ENCODE peak calls at places on chromosomes 2 and 18, in eight cellular contexts. One of them, this sample, is unnamed.

GRCh38 chr18:48629730-48630324 is 91.0 kb downstream of the CTIF start:
- DNase-seq in endodermal cell: no peak
- DNase-seq in endothelial cell of umbilical vein: peak
- DNase-seq in lower lobe of right lung: no peak
- DNase-seq in AG10803: peak
- DNase-seq in mammary epithelial cell: peak
- DNase-seq in fibroblast of mammary gland: peak
- DNase-seq in HepG2: peak
- DNase-seq in this sample: peak

GRCh38 chr2:170974304-170974993 is 45.4 kb downstream of the GORASP2 start:
- DNase-seq in AG10803: peak
- DNase-seq in mammary epithelial cell: no peak
- DNase-seq in HepG2: peak
- DNase-seq in lower lobe of right lung: no peak
- DNase-seq in endothelial cell of umbilical vein: no peak
- DNase-seq in fibroblast of mammary gland: peak
- DNase-seq in endodermal cell: peak
- DNase-seq in this sample: no peak

GRCh38 chr2:2698182-2699116 is 367.4 kb upstream of the MYT1L start:
- DNase-seq in AG10803: no peak
- DNase-seq in mammary epithelial cell: no peak
- DNase-seq in fibroblast of mammary gland: no peak
- DNase-seq in endothelial cell of umbilical vein: no peak
- DNase-seq in HepG2: peak
- DNase-seq in endodermal cell: peak
- DNase-seq in lower lobe of right lung: no peak
- DNase-seq in this sample: peak

GRCh38 chr2:138180691-138181386 is 216.6 kb downstream of the HNMT start:
- DNase-seq in endothelial cell of umbilical vein: peak
- DNase-seq in endodermal cell: no peak
- DNase-seq in AG10803: no peak
- DNase-seq in HepG2: peak
- DNase-seq in fibroblast of mammary gland: peak
- DNase-seq in mammary epithelial cell: no peak
- DNase-seq in lower lobe of right lung: no peak
- DNase-seq in this sample: no peak

GRCh38 chr2:169464508-169465386 is 14.5 kb upstream of the BBS5 start:
- DNase-seq in endodermal cell: no peak
- DNase-seq in fibroblast of mammary gland: no peak
- DNase-seq in mammary epithelial cell: no peak
- DNase-seq in HepG2: no peak
- DNase-seq in AG10803: no peak
- DNase-seq in endothelial cell of umbilical vein: no peak
- DNase-seq in lower lobe of right lung: no peak
- DNase-seq in this sample: no peak

GRCh38 chr2:143819190-143819735 is 690.0 kb downstream of the ARHGAP15 start:
- DNase-seq in HepG2: no peak
- DNase-seq in endodermal cell: no peak
- DNase-seq in endothelial cell of umbilical vein: no peak
- DNase-seq in AG10803: peak
- DNase-seq in fibroblast of mammary gland: peak
- DNase-seq in mammary epithelial cell: no peak
- DNase-seq in lower lobe of right lung: no peak
- DNase-seq in this sample: peak

GRCh38 chr18:76985156-76985950 is 147.2 kb downstream of the MBP start:
- DNase-seq in endothelial cell of umbilical vein: no peak
- DNase-seq in AG10803: no peak
- DNase-seq in mammary epithelial cell: no peak
- DNase-seq in fibroblast of mammary gland: no peak
- DNase-seq in lower lobe of right lung: peak
- DNase-seq in endodermal cell: peak
- DNase-seq in HepG2: no peak
- DNase-seq in this sample: no peak

GRCh38 chr2:60118061-60118460 is 435.4 kb downstream of the BCL11A start:
- DNase-seq in lower lobe of right lung: no peak
- DNase-seq in endodermal cell: no peak
- DNase-seq in HepG2: no peak
- DNase-seq in endothelial cell of umbilical vein: no peak
- DNase-seq in fibroblast of mammary gland: no peak
- DNase-seq in mammary epithelial cell: no peak
- DNase-seq in AG10803: no peak
- DNase-seq in this sample: peak

GRCh38 chr2:181861379-181861778 is 30.2 kb upstream of the ITPRID2 start:
- DNase-seq in mammary epithelial cell: no peak
- DNase-seq in HepG2: no peak
- DNase-seq in AG10803: no peak
- DNase-seq in fibroblast of mammary gland: no peak
- DNase-seq in lower lobe of right lung: no peak
- DNase-seq in endothelial cell of umbilical vein: no peak
- DNase-seq in endodermal cell: no peak
- DNase-seq in this sample: no peak

GRCh38 chr2:201116959-201117734 is 1.2 kb downstream of the CFLAR start:
- DNase-seq in AG10803: peak
- DNase-seq in mammary epithelial cell: no peak
- DNase-seq in fibroblast of mammary gland: peak
- DNase-seq in lower lobe of right lung: no peak
- DNase-seq in HepG2: peak
- DNase-seq in endothelial cell of umbilical vein: peak
- DNase-seq in endodermal cell: peak
- DNase-seq in this sample: peak

GRCh38 chr2:177671662-177672061 is 279.1 kb downstream of the AGPS start:
- DNase-seq in endodermal cell: no peak
- DNase-seq in fibroblast of mammary gland: no peak
- DNase-seq in mammary epithelial cell: no peak
- DNase-seq in endothelial cell of umbilical vein: no peak
- DNase-seq in HepG2: no peak
- DNase-seq in AG10803: no peak
- DNase-seq in lower lobe of right lung: no peak
- DNase-seq in this sample: no peak

GRCh38 chr2:195408811-195409210 is 248.2 kb upstream of the SLC39A10 start:
- DNase-seq in fibroblast of mammary gland: no peak
- DNase-seq in lower lobe of right lung: no peak
- DNase-seq in endothelial cell of umbilical vein: no peak
- DNase-seq in HepG2: no peak
- DNase-seq in AG10803: no peak
- DNase-seq in mammary epithelial cell: no peak
- DNase-seq in endodermal cell: no peak
- DNase-seq in this sample: no peak

GRCh38 chr18:76620326-76620813 is 125.3 kb upstream of the ZNF516 start:
- DNase-seq in AG10803: peak
- DNase-seq in lower lobe of right lung: peak
- DNase-seq in mammary epithelial cell: peak
- DNase-seq in endothelial cell of umbilical vein: peak
- DNase-seq in endodermal cell: peak
- DNase-seq in fibroblast of mammary gland: peak
- DNase-seq in HepG2: no peak
- DNase-seq in this sample: peak

GRCh38 chr2:30305235-30305634 is 73.9 kb downstream of the LBH start:
- DNase-seq in endodermal cell: no peak
- DNase-seq in mammary epithelial cell: peak
- DNase-seq in fibroblast of mammary gland: peak
- DNase-seq in HepG2: no peak
- DNase-seq in AG10803: peak
- DNase-seq in endothelial cell of umbilical vein: no peak
- DNase-seq in lower lobe of right lung: no peak
- DNase-seq in this sample: peak

GRCh38 chr2:28366496-28367282 is 26.0 kb upstream of the FOSL2 start:
- DNase-seq in AG10803: no peak
- DNase-seq in HepG2: no peak
- DNase-seq in lower lobe of right lung: no peak
- DNase-seq in endothelial cell of umbilical vein: peak
- DNase-seq in fibroblast of mammary gland: no peak
- DNase-seq in mammary epithelial cell: no peak
- DNase-seq in endodermal cell: no peak
- DNase-seq in this sample: no peak

GRCh38 chr2:218853766-218854165 is 5.8 kb upstream of the WNT6 start:
- DNase-seq in lower lobe of right lung: no peak
- DNase-seq in mammary epithelial cell: peak
- DNase-seq in HepG2: no peak
- DNase-seq in AG10803: peak
- DNase-seq in fibroblast of mammary gland: peak
- DNase-seq in endodermal cell: peak
- DNase-seq in endothelial cell of umbilical vein: no peak
- DNase-seq in this sample: peak

GRCh38 chr18:48399303-48400075 is 9.7 kb downstream of the ZBTB7C start:
- DNase-seq in lower lobe of right lung: no peak
- DNase-seq in HepG2: no peak
- DNase-seq in endothelial cell of umbilical vein: no peak
- DNase-seq in AG10803: no peak
- DNase-seq in mammary epithelial cell: no peak
- DNase-seq in endodermal cell: no peak
- DNase-seq in fibroblast of mammary gland: no peak
- DNase-seq in this sample: no peak

GRCh38 chr2:106580241-106580640 is 93.1 kb downstream of the CD8B2 start:
- DNase-seq in mammary epithelial cell: no peak
- DNase-seq in AG10803: no peak
- DNase-seq in lower lobe of right lung: no peak
- DNase-seq in fibroblast of mammary gland: no peak
- DNase-seq in endothelial cell of umbilical vein: no peak
- DNase-seq in endodermal cell: no peak
- DNase-seq in HepG2: no peak
- DNase-seq in this sample: no peak

GRCh38 chr2:230602562-230603230 is 109.9 kb upstream of the CAB39 start:
- DNase-seq in mammary epithelial cell: no peak
- DNase-seq in endothelial cell of umbilical vein: no peak
- DNase-seq in fibroblast of mammary gland: no peak
- DNase-seq in lower lobe of right lung: no peak
- DNase-seq in endodermal cell: no peak
- DNase-seq in HepG2: no peak
- DNase-seq in AG10803: no peak
- DNase-seq in this sample: no peak

GRCh38 chr18:44792456-44793080 is 111.9 kb downstream of the SETBP1 start:
- DNase-seq in mammary epithelial cell: no peak
- DNase-seq in HepG2: no peak
- DNase-seq in endothelial cell of umbilical vein: no peak
- DNase-seq in AG10803: peak
- DNase-seq in fibroblast of mammary gland: no peak
- DNase-seq in endodermal cell: no peak
- DNase-seq in lower lobe of right lung: no peak
- DNase-seq in this sample: peak

GRCh38 chr18:79570266-79571201 is 109.1 kb upstream of the CTDP1 start:
- DNase-seq in endodermal cell: peak
- DNase-seq in endothelial cell of umbilical vein: no peak
- DNase-seq in fibroblast of mammary gland: peak
- DNase-seq in AG10803: peak
- DNase-seq in HepG2: no peak
- DNase-seq in lower lobe of right lung: peak
- DNase-seq in mammary epithelial cell: no peak
- DNase-seq in this sample: peak

GRCh38 chr2:176138526-176139169 is 9.1 kb downstream of the HOXD8 start:
- DNase-seq in mammary epithelial cell: no peak
- DNase-seq in lower lobe of right lung: no peak
- DNase-seq in endodermal cell: peak
- DNase-seq in AG10803: peak
- DNase-seq in fibroblast of mammary gland: peak
- DNase-seq in endothelial cell of umbilical vein: peak
- DNase-seq in HepG2: no peak
- DNase-seq in this sample: no peak

GRCh38 chr2:176139170-176139611 is 9.7 kb downstream of the HOXD8 start:
- DNase-seq in endothelial cell of umbilical vein: peak
- DNase-seq in lower lobe of right lung: no peak
- DNase-seq in fibroblast of mammary gland: peak
- DNase-seq in endodermal cell: peak
- DNase-seq in mammary epithelial cell: no peak
- DNase-seq in AG10803: peak
- DNase-seq in HepG2: no peak
- DNase-seq in this sample: no peak

GRCh38 chr2:176139621-176140020 is 10.1 kb downstream of the HOXD8 start:
- DNase-seq in HepG2: no peak
- DNase-seq in AG10803: peak
- DNase-seq in mammary epithelial cell: no peak
- DNase-seq in endothelial cell of umbilical vein: no peak
- DNase-seq in fibroblast of mammary gland: peak
- DNase-seq in endodermal cell: peak
- DNase-seq in lower lobe of right lung: no peak
- DNase-seq in this sample: no peak

GRCh38 chr2:176140130-176140519 is 10.6 kb downstream of the HOXD8 start:
- DNase-seq in endodermal cell: peak
- DNase-seq in AG10803: peak
- DNase-seq in endothelial cell of umbilical vein: peak
- DNase-seq in lower lobe of right lung: no peak
- DNase-seq in fibroblast of mammary gland: peak
- DNase-seq in HepG2: no peak
- DNase-seq in mammary epithelial cell: no peak
- DNase-seq in this sample: no peak

GRCh38 chr2:176140520-176141317 is 10.6 kb upstream of the HOXD4 start:
- DNase-seq in lower lobe of right lung: peak
- DNase-seq in AG10803: peak
- DNase-seq in endothelial cell of umbilical vein: peak
- DNase-seq in fibroblast of mammary gland: peak
- DNase-seq in HepG2: peak
- DNase-seq in mammary epithelial cell: peak
- DNase-seq in endodermal cell: peak
- DNase-seq in this sample: peak
- H3K4me3 ChIP-seq in lower lobe of right lung: peak
- H3K4me3 ChIP-seq in AG10803: peak
- H3K4me3 ChIP-seq in endothelial cell of umbilical vein: peak
- H3K4me3 ChIP-seq in fibroblast of mammary gland: peak
- H3K4me3 ChIP-seq in HepG2: peak
- H3K4me3 ChIP-seq in mammary epithelial cell: peak
- H3K4me3 ChIP-seq in endodermal cell: peak
- H3K4me3 ChIP-seq in this sample: peak

GRCh38 chr18:37509600-37509999 is 56.0 kb downstream of the CELF4 start:
- DNase-seq in endothelial cell of umbilical vein: no peak
- DNase-seq in fibroblast of mammary gland: no peak
- DNase-seq in endodermal cell: no peak
- DNase-seq in AG10803: no peak
- DNase-seq in lower lobe of right lung: no peak
- DNase-seq in HepG2: no peak
- DNase-seq in mammary epithelial cell: no peak
- DNase-seq in this sample: no peak
- TF ChIP-seq CTCF in endothelial cell of umbilical vein: no peak
- TF ChIP-seq CTCF in fibroblast of mammary gland: no peak
- TF ChIP-seq CTCF in endodermal cell: no peak
- TF ChIP-seq CTCF in AG10803: no peak
- TF ChIP-seq CTCF in lower lobe of right lung: no peak
- TF ChIP-seq CTCF in HepG2: no peak
- TF ChIP-seq CTCF in mammary epithelial cell: no peak
- TF ChIP-seq CTCF in this sample: no peak

GRCh38 chr2:207362716-207363115 is 167.0 kb upstream of the CREB1 start:
- DNase-seq in mammary epithelial cell: no peak
- DNase-seq in endothelial cell of umbilical vein: no peak
- DNase-seq in AG10803: peak
- DNase-seq in HepG2: no peak
- DNase-seq in fibroblast of mammary gland: no peak
- DNase-seq in endodermal cell: no peak
- DNase-seq in lower lobe of right lung: no peak
- DNase-seq in this sample: no peak
- H3K4me3 ChIP-seq in mammary epithelial cell: no peak
- H3K4me3 ChIP-seq in endothelial cell of umbilical vein: no peak
- H3K4me3 ChIP-seq in AG10803: no peak
- H3K4me3 ChIP-seq in HepG2: no peak
- H3K4me3 ChIP-seq in fibroblast of mammary gland: no peak
- H3K4me3 ChIP-seq in endodermal cell: no peak
- H3K4me3 ChIP-seq in lower lobe of right lung: no peak
- H3K4me3 ChIP-seq in this sample: no peak

DNA sequence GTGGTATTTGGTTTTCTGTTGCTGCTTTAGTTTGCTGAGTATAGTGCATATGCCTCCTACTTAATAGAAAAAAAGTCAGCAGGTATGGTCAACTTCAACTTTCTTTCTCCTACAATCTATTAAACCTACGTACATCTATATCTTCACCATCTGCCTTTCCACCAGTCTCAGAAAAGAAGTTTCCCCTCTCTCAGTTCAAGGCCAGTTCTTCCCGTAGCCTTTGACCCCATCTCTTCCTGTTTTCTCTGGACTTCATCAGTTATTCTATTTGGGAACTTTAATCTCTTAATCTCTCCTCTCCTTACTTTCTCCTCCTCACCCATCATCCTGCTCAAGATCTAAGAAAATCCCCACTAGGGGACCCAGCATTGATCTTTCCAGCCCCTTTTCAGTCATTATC is 5.7 kb downstream of the PTRHD1 start:
- DNase-seq in HepG2: no peak
- DNase-seq in AG10803: no peak
- DNase-seq in endothelial cell of umbilical vein: peak
- DNase-seq in mammary epithelial cell: no peak
- DNase-seq in lower lobe of right lung: no peak
- DNase-seq in fibroblast of mammary gland: no peak
- DNase-seq in endodermal cell: no peak
- DNase-seq in this sample: no peak
- TF ChIP-seq CTCF in HepG2: no peak
- TF ChIP-seq CTCF in AG10803: no peak
- TF ChIP-seq CTCF in endothelial cell of umbilical vein: no peak
- TF ChIP-seq CTCF in mammary epithelial cell: no peak
- TF ChIP-seq CTCF in lower lobe of right lung: no peak
- TF ChIP-seq CTCF in fibroblast of mammary gland: no peak
- TF ChIP-seq CTCF in endodermal cell: no peak
- TF ChIP-seq CTCF in this sample: no peak